ENCODE peak calls at places on chromosomes 7 and 10, in six cellular contexts. I is AG04449; L is astrocyte of the spinal cord; T is brain microvascular endothelial cell; H is stomach; E is CD8-positive, alpha-beta T cell. Z is an unnamed sample.

GRCh38 chr7:6375346-6376101 is 72.2 kb downstream of the DAGLB start:
- DNase-seq in I (no peak), L (peak; percentile 57), T (no peak), H (no peak), E (peak; percentile 51), Z (peak; percentile 63)

GRCh38 chr10:44752451-44753441 is 158.4 kb upstream of the TMEM72 start:
- DNase-seq in I (peak; percentile 83), L (peak; percentile 97), T (peak; percentile 93), H (no peak), E (no peak), Z (peak; percentile 94)

GRCh38 chr10:110399163-110400094 is 94.7 kb upstream of the SMNDC1 start:
- DNase-seq in I (peak; percentile 98), L (peak; percentile 97), T (peak; percentile 98), H (peak; percentile 62), E (no peak), Z (peak; percentile 99)

GRCh38 chr10:62058896-62059423 is 157.5 kb downstream of the ARID5B start:
- DNase-seq in I (no peak), L (no peak), T (no peak), H (no peak), E (no peak), Z (no peak)

GRCh38 chr10:59991661-59992060 is 85.3 kb upstream of the CCDC6 start:
- DNase-seq in I (no peak), L (peak; percentile 59), T (peak; percentile 38), H (peak; percentile 41), E (no peak), Z (peak; percentile 77)

GRCh38 chr10:88236121-88236743 is 346.9 kb downstream of the RNLS start:
- DNase-seq in I (no peak), L (no peak), T (no peak), H (peak; percentile 56), E (no peak), Z (no peak)

GRCh38 chr10:99394256-99394655 is 36.2 kb downstream of the GOT1 start:
- DNase-seq in I (no peak), L (no peak), T (no peak), H (no peak), E (no peak), Z (no peak)

GRCh38 chr7:102216573-102217314 is 69.9 kb upstream of the SH2B2 start:
- DNase-seq in I (no peak), L (no peak), T (no peak), H (no peak), E (no peak), Z (no peak)

GRCh38 chr7:29965030-29965429 is 24.6 kb downstream of the SCRN1 start:
- DNase-seq in I (no peak), L (no peak), T (no peak), H (no peak), E (no peak), Z (no peak)

GRCh38 chr10:18721067-18721466 is 61.8 kb downstream of the ARL5B start:
- DNase-seq in I (no peak), L (no peak), T (no peak), H (no peak), E (no peak), Z (no peak)

GRCh38 chr10:20489961-20490360 is 407.1 kb downstream of the NEBL start:
- DNase-seq in I (no peak), L (peak; percentile 7), T (peak; percentile 49), H (no peak), E (no peak), Z (peak; percentile 26)

GRCh38 chr10:109343293-109343692 is 580.0 kb downstream of the XPNPEP1 start:
- DNase-seq in I (no peak), L (peak; percentile 32), T (no peak), H (no peak), E (no peak), Z (no peak)

GRCh38 chr10:31697271-31698168 is 231.1 kb downstream of the ARHGAP12 start:
- DNase-seq in I (peak; percentile 10), L (peak; percentile 85), T (peak; percentile 86), H (peak; percentile 53), E (no peak), Z (peak; percentile 79)

GRCh38 chr7:144534196-144534595 is 130.7 kb upstream of the NOBOX start:
- DNase-seq in I (no peak), L (no peak), T (no peak), H (no peak), E (no peak), Z (peak; percentile 65)

GRCh38 chr7:38753347-38753746 is 122.2 kb upstream of the AMPH start:
- DNase-seq in I (no peak), L (no peak), T (no peak), H (no peak), E (no peak), Z (no peak)

GRCh38 chr10:125782055-125782454 is 6.4 kb upstream of the MMP21 start:
- DNase-seq in I (no peak), L (no peak), T (no peak), H (no peak), E (no peak), Z (no peak)

GRCh38 chr10:114408112-114408967 is 4.0 kb upstream of the AFAP1L2 start:
- DNase-seq in I (no peak), L (no peak), T (no peak), H (no peak), E (no peak), Z (no peak)

GRCh38 chr7:4136501-4137110 is 545.5 kb upstream of the FOXK1 start:
- DNase-seq in I (no peak), L (peak; percentile 8), T (no peak), H (no peak), E (no peak), Z (no peak)

GRCh38 chr10:102230861-102231356 is 4.8 kb downstream of the ELOVL3 start:
- DNase-seq in I (no peak), L (peak; percentile 23), T (no peak), H (peak; percentile 53), E (peak; percentile 65), Z (peak; percentile 51)

GRCh38 chr7:77349141-77349540 is 67.0 kb downstream of the GSAP start:
- DNase-seq in I (no peak), L (peak; percentile 19), T (no peak), H (no peak), E (no peak), Z (peak; percentile 38)

GRCh38 chr7:55438765-55439525 is 73.8 kb downstream of the LANCL2 start:
- DNase-seq in I (no peak), L (peak; percentile 48), T (no peak), H (peak; percentile 72), E (no peak), Z (no peak)

GRCh38 chr7:158050441-158051371 is 536.9 kb downstream of the PTPRN2 start:
- DNase-seq in I (no peak), L (no peak), T (no peak), H (no peak), E (no peak), Z (no peak)

GRCh38 chr10:107548301-107548700 is 383.8 kb upstream of the SORCS1 start:
- DNase-seq in I (no peak), L (no peak), T (no peak), H (no peak), E (no peak), Z (no peak)

GRCh38 chr7:30906014-30906413 is 5.6 kb upstream of the AQP1 start:
- DNase-seq in I (no peak), L (no peak), T (no peak), H (no peak), E (no peak), Z (no peak)

GRCh38 chr7:117086788-117087187 is 133.5 kb downstream of the ST7 start:
- DNase-seq in I (no peak), L (peak; percentile 20), T (peak; percentile 67), H (no peak), E (no peak), Z (peak; percentile 59)

GRCh38 chr7:128032605-128033235 is 1.5 kb upstream of the LRRC4 start:
- DNase-seq in I (no peak), L (no peak), T (no peak), H (no peak), E (no peak), Z (peak; percentile 32)
- H3K4me3 ChIP-seq in I (peak overlapping the region; percentile 53), L (peak overlapping the region; percentile 1), T (peak overlapping the region; percentile 45), H (peak overlapping the region; percentile 60), E (no peak overlapping the region), Z (peak overlapping the region; percentile 58)

GRCh38 chr10:124728830-124729661 is 15.1 kb downstream of the FAM53B start:
- DNase-seq in I (no peak), L (no peak), T (no peak), H (no peak), E (no peak), Z (no peak)
- H3K4me3 ChIP-seq in I (no peak overlapping the region), L (no peak overlapping the region), T (no peak overlapping the region), H (no peak overlapping the region), E (no peak overlapping the region), Z (no peak overlapping the region)

GRCh38 chr10:17643755-17644484 is at the start of gene STAM:
- DNase-seq in I (peak; percentile 53), L (peak; percentile 96), T (peak; percentile 92), H (peak; percentile 87), E (peak; percentile 96), Z (peak; percentile 96)

GRCh38 chr10:17644485-17644964 is 574 bp downstream of the STAM start:
- DNase-seq in I (no peak), L (peak; percentile 51), T (peak; percentile 34), H (no peak), E (no peak), Z (peak; percentile 59)

GRCh38 chr10:17647316-17647715 is 3.4 kb downstream of the STAM start:
- DNase-seq in I (no peak), L (no peak), T (no peak), H (peak; percentile 48), E (no peak), Z (no peak)

GRCh38 chr10:17643339-17643754 is 604 bp upstream of the STAM start:
- DNase-seq in I (no peak), L (no peak), T (peak; percentile 80), H (peak; percentile 72), E (no peak), Z (peak; percentile 82)

DNA sequence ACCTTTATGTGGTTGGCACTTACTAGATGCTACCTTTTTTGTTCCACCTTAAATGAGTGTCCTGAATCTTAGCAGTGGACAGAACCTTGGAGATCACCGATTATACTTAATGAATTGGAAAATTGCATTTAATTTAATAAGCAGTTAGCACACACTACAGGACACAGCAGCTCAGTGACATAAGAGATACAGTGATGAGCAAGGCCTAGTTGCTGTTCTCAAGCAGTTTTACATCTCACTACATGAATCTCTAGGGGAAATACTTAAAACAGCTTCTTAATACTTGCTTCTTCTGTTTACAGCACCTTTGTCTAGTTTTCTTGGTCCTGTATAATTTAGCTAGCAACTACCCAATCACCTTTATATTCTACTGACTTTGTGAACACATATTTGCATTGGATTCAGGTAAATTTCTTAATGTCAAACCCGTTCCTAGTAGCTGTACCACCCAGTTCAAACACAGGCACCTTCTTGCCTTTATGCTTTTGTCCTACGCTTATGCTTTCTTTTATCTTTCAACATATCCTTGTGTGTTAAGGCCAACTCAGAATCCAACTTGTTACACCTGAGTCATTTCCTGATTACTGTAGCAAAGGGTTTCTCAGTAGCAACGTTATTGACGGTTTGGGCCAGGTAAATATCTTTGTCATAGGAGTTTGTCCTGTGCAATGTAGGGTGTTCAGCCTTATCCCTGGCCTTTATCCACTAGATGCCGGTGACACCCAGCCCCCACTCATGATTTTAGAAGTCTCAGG is 1.8 kb downstream of the STAM start:
- DNase-seq in I (no peak), L (no peak), T (no peak), H (no peak), E (no peak), Z (no peak)
- H3K4me3 ChIP-seq in I (peak overlapping the region; percentile 79), L (peak overlapping the region; percentile 69), T (peak overlapping the region; percentile 96), H (peak overlapping the region; percentile 91), E (peak overlapping the region; percentile 17), Z (peak overlapping the region; percentile 99)

GRCh38 chr10:70557086-70557845 is 45.3 kb downstream of the PRF1 start:
- DNase-seq in I (no peak), L (no peak), T (no peak), H (no peak), E (no peak), Z (no peak)
- H3K4me3 ChIP-seq in I (no peak overlapping the region), L (no peak overlapping the region), T (no peak overlapping the region), H (no peak overlapping the region), E (no peak overlapping the region), Z (no peak overlapping the region)

GRCh38 chr7:105677803-105678583 is 96.7 kb upstream of the EFCAB10 start:
- DNase-seq in I (no peak), L (no peak), T (no peak), H (peak; percentile 56), E (peak; percentile 69), Z (no peak)
- H3K4me3 ChIP-seq in I (no peak overlapping the region), L (no peak overlapping the region), T (no peak overlapping the region), H (peak overlapping the region; percentile 41), E (no peak overlapping the region), Z (no peak overlapping the region)

Z was measured in choroid plexus epithelial cell.